ENCODE peak calls at places on chromosome 2, in eight cellular contexts. P is mesendoderm; X is amniotic epithelial cell; K is activated naive CD8-positive, alpha-beta T cell treated with anti-CD3 and anti-CD28 coated beads for 36 hours; W is memory B cell; G is activated effector memory CD4-positive, alpha-beta T cell treated with Interleukin-2 at 50 U/mL for 16 hours; H is germinal center; D is RPMI7951. F is an unnamed sample.

GRCh38 chr2:102460467-102460866 is 12.6 kb upstream of the SLC9A4 start:
- DNase-seq in P (no peak), X (peak), K (no peak), W (no peak), G (no peak), H (no peak), D (no peak), F (no peak)

GRCh38 chr2:199302851-199303250 is 154.9 kb downstream of the SATB2 start:
- DNase-seq in P (peak), X (no peak), K (no peak), W (no peak), G (no peak), H (no peak), D (no peak), F (no peak)

GRCh38 chr2:54755641-54756326 is 32.3 kb downstream of the EML6 start:
- DNase-seq in P (no peak), X (no peak), K (no peak), W (peak), G (no peak), H (peak), D (no peak), F (no peak)

GRCh38 chr2:29273704-29274611 is 158.7 kb downstream of the CLIP4 start:
- DNase-seq in P (peak), X (no peak), K (no peak), W (no peak), G (no peak), H (no peak), D (peak), F (no peak)

GRCh38 chr2:190031971-190032623 is 30.4 kb downstream of the MSTN start:
- DNase-seq in P (no peak), X (no peak), K (no peak), W (no peak), G (no peak), H (no peak), D (no peak), F (no peak)

GRCh38 chr2:241019441-241020139 is 21.2 kb downstream of the SNED1 start:
- DNase-seq in P (no peak), X (no peak), K (no peak), W (no peak), G (no peak), H (no peak), D (no peak), F (no peak)

GRCh38 chr2:39724828-39725144 is 54.3 kb downstream of the THUMPD2 start:
- DNase-seq in P (no peak), X (no peak), K (no peak), W (no peak), G (no peak), H (no peak), D (peak), F (no peak)

GRCh38 chr2:122927710-122928249 is 1097.3 kb upstream of the CNTNAP5 start:
- DNase-seq in P (peak), X (no peak), K (no peak), W (no peak), G (no peak), H (no peak), D (no peak), F (no peak)

GRCh38 chr2:47076586-47077441 is 78.3 kb downstream of the STPG4 start:
- DNase-seq in P (peak), X (peak), K (no peak), W (no peak), G (no peak), H (no peak), D (peak), F (peak)

GRCh38 chr2:47720036-47720435 is 62.9 kb upstream of the MSH6 start:
- DNase-seq in P (no peak), X (peak), K (no peak), W (no peak), G (no peak), H (no peak), D (no peak), F (no peak)

GRCh38 chr2:161238559-161239415 is 69.4 kb upstream of the PSMD14 start:
- DNase-seq in P (peak), X (peak), K (peak), W (peak), G (peak), H (no peak), D (peak), F (peak)

GRCh38 chr2:158926478-158926948 is 41.9 kb upstream of the TANC1 start:
- DNase-seq in P (no peak), X (peak), K (no peak), W (no peak), G (no peak), H (no peak), D (peak), F (no peak)

GRCh38 chr2:177169810-177170514 is 42.6 kb upstream of the HNRNPA3 start:
- DNase-seq in P (no peak), X (no peak), K (peak), W (no peak), G (no peak), H (no peak), D (no peak), F (no peak)

GRCh38 chr2:96114903-96115581 is 1.3 kb downstream of the ADRA2B start:
- DNase-seq in P (no peak), X (no peak), K (no peak), W (no peak), G (no peak), H (no peak), D (no peak), F (no peak)

GRCh38 chr2:145599761-145600160 is 1079.8 kb upstream of the ZEB2 start:
- DNase-seq in P (no peak), X (peak), K (no peak), W (no peak), G (no peak), H (no peak), D (no peak), F (no peak)

GRCh38 chr2:184698476-184698875 is 100.1 kb downstream of the ZNF804A start:
- DNase-seq in P (peak), X (no peak), K (no peak), W (no peak), G (no peak), H (no peak), D (no peak), F (no peak)

GRCh38 chr2:127101756-127102463 is 5.0 kb downstream of the BIN1 start:
- DNase-seq in P (no peak), X (no peak), K (no peak), W (no peak), G (no peak), H (no peak), D (no peak), F (no peak)

GRCh38 chr2:240889601-240890560 is 6.1 kb downstream of the MAB21L4 start:
- DNase-seq in P (no peak), X (no peak), K (no peak), W (no peak), G (no peak), H (no peak), D (no peak), F (no peak)